ENCODE peak calls at places on chromosome 11, in four cellular contexts. Z is K562, T is HepG2, Y is WTC11. H is an unnamed sample.

GRCh38 chr11:12673924-12674570 is at the start of gene TEAD1:
- DNase-seq in Z (peak; percentile 99), T (peak; percentile 84), Y (peak; percentile 98), H (peak; percentile 93)

GRCh38 chr11:72223615-72224586 is 666 bp upstream of the INPPL1 start:
- DNase-seq in Z (peak; percentile 77), T (no peak), Y (peak; percentile 65), H (peak; percentile 66)

GRCh38 chr11:61495801-61496601 is 12.5 kb upstream of the LRRC10B start:
- DNase-seq in Z (no peak), T (no peak), Y (no peak), H (no peak)

GRCh38 chr11:73612601-73613137 is 14.8 kb upstream of the FAM168A start:
- DNase-seq in Z (no peak), T (no peak), Y (no peak), H (no peak)

GRCh38 chr11:96045622-96046456 is 121.9 kb upstream of the MTMR2 start:
- DNase-seq in Z (no peak), T (no peak), Y (peak; percentile 64), H (no peak)

GRCh38 chr11:128610765-128611617 is 23.6 kb upstream of the ETS1 start:
- DNase-seq in Z (no peak), T (no peak), Y (no peak), H (no peak)

GRCh38 chr11:72122607-72123006 is 10.1 kb upstream of the ANAPC15 start:
- DNase-seq in Z (no peak), T (no peak), Y (no peak), H (no peak)

GRCh38 chr11:66267379-66268209 is 845 bp upstream of the RAB1B start:
- DNase-seq in Z (peak; percentile 91), T (peak; percentile 57), Y (peak; percentile 86), H (peak; percentile 86)

GRCh38 chr11:17544181-17544622 is at the start of gene USH1C:
- DNase-seq in Z (peak; percentile 97), T (no peak), Y (peak; percentile 79), H (peak; percentile 91)

GRCh38 chr11:117095301-117096139 is 2.7 kb downstream of the SIK3 start:
- DNase-seq in Z (no peak), T (peak; percentile 82), Y (no peak), H (no peak)

GRCh38 chr11:130599073-130599654 is 150.7 kb downstream of the ADAMTS15 start:
- DNase-seq in Z (no peak), T (no peak), Y (no peak), H (no peak)

GRCh38 chr11:44693654-44694119 is 33.1 kb upstream of the TSPAN18 start:
- DNase-seq in Z (no peak), T (no peak), Y (no peak), H (no peak)

GRCh38 chr11:47466701-47467250 is 17.8 kb upstream of the RAPSN start:
- DNase-seq in Z (no peak), T (no peak), Y (no peak), H (no peak)

GRCh38 chr11:58471892-58472291 is 29.9 kb upstream of the OR5B12 start:
- DNase-seq in Z (no peak), T (no peak), Y (no peak), H (no peak)

GRCh38 chr11:83220279-83220678 is 26.8 kb downstream of the ANKRD42 start:
- DNase-seq in Z (no peak), T (no peak), Y (no peak), H (no peak)

GRCh38 chr11:94673353-94673752 is 94.8 kb upstream of the AMOTL1 start:
- DNase-seq in Z (no peak), T (no peak), Y (no peak), H (no peak)

GRCh38 chr11:3934658-3935057 is 79.2 kb downstream of the STIM1 start:
- DNase-seq in Z (no peak), T (no peak), Y (no peak), H (no peak)

GRCh38 chr11:131677832-131678470 is 307.5 kb downstream of the NTM start:
- DNase-seq in Z (no peak), T (no peak), Y (no peak), H (no peak)

DNA sequence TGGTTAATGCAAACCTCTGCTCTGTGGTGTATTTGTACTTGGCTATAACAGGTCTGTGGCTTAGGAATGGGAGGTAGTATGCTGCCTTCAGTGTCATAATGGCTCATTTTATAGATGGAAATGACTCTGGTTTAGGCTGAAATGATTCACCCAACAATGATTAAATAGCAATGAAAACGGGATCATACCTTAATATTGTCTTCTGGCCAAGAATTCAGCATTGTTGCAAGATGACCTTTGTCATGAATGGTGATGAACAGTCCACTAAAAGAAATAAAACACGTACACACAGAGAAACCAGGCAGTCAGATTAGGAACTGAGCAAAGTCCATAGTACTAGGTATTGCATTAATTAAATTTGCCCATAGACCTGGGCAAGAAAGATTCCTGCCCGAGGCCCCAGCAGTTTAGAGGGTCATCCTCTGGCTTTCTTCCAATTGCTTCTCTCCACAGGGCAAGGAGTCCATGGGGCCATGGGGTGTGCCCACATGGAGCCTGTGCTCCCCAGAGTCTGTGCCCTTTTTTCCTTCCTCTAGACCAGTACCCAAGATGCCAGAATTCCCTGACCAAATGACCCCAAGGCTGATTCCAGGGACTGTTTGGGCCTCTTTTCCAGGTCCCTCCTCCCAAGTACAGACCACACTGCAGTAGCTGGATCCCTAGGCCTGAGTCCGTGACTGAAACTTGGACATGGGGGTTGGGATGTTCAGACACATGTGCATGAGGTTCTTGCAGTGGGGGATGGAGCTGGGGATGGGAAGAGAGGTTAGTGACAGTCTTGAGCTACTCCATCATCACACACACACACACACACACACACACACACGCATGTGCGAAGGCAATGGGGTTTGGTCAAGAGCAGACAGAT is 134.2 kb downstream of the CCDC81 start:
- DNase-seq in Z (no peak), T (peak; percentile 66), Y (no peak), H (no peak)
- TF ChIP-seq ELF4 in Z (no peak), T (no peak), Y (no peak), H (no peak)

DNA sequence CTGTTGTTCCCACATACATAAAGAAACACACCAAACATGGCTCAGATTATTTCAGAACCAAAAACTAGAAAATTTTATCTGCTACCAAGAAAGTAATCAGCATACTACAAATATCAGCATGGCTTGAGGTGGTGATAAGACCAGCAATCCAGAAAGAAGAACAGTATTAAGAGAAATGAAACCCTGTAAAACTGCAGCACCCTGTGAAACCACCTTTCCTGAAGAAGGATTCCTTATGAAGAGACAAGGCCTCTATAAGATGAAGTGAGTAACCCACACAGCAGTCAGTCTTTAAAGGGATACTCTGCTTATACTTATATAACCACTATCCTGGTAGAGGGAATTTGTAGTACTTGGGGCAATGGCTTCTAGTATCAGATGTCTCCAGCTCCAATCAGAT is 49.9 kb downstream of the RSF1 start:
- DNase-seq in Z (no peak), T (no peak), Y (no peak), H (no peak)
- TF ChIP-seq ELF4 in Z (no peak), T (no peak), Y (no peak), H (no peak)

DNA sequence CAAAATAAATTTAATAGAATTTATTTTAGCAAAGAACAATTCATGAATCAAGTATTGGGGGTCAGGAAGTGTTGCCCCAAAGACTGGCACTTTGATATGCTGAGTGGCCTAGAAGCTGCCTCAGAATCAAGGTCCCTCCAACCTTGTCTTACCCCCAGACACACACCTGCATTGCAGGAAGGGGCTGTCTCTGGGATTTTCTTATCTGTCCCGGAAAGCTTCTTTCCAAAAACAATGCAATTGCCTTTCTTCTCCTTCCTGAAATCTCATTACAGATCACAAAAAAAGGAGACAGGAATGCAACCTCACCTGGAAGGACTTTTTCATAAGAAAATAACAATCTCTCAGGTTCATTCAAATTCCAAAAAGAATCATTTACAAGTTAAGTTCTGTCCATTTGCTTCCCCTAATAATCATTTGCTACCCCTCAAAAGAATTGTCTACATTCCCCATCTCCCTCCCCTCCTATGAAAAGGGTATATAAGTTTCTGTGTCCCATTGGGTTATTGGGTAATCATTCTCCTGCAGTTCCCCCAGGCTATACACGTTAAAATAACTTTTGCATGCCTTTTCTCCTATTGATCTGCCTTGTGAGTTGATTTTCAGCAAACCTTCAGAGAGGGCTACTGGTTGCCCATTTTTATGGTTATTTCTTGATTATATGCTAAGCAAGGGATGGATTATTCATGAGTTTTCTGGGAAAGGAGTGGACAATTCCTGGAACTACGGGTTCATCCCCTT is 21.3 kb downstream of the OR10A6 start:
- DNase-seq in Z (no peak), T (no peak), Y (no peak), H (no peak)
- TF ChIP-seq ELF4 in Z (no peak), T (no peak), Y (no peak), H (no peak)

DNA sequence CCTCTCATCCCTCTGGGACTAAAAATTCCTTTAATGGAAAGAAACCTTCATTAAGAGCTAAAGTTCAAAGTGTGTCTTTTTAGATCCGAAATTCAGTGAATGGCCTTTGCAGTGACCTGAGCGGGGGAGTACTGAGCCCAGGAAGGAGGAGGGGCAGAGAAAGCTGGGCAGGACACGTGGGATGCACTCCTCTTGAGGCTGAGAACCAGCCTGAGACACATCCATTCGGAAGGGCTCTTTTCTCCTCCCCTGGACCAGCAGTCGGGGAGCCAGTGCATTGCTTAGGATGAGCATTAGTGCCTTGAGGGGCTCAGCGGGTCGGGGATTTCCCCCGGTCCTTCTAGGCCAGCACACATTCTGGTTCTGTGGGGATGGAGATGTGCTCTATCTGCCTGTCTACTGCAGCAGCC is 258.9 kb upstream of the B3GAT1 start:
- DNase-seq in Z (no peak), T (no peak), Y (no peak), H (no peak)
- TF ChIP-seq ELF4 in Z (no peak), T (no peak), Y (no peak), H (no peak)

DNA sequence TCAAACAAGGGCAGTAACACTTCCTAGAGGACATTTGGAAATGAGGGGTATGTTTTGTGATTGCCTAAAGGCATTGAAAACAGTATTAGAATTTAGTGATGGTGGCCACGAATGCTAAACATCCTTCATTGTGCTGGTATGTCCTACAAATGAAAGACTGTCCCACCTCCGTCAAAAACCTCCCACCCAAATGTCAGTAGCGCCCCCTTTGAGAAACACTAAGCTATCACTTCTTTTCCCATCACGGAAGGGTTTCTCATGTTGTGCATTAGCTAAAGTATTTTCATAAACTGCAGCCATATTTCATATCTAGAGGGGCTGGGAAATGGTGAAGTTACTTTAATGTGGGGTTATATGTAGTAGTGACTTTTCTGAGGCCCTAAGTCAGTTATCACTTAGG is 1403.3 kb upstream of the TENM4 start:
- DNase-seq in Z (no peak), T (no peak), Y (no peak), H (no peak)
- TF ChIP-seq ELF4 in Z (no peak), T (no peak), Y (no peak), H (no peak)

GRCh38 chr11:92946707-92947106 is 22.7 kb upstream of the MTNR1B start:
- DNase-seq in Z (no peak), T (no peak), Y (no peak), H (no peak)

GRCh38 chr11:92939305-92939704 is 30.1 kb upstream of the MTNR1B start:
- DNase-seq in Z (no peak), T (no peak), Y (no peak), H (no peak)

DNA sequence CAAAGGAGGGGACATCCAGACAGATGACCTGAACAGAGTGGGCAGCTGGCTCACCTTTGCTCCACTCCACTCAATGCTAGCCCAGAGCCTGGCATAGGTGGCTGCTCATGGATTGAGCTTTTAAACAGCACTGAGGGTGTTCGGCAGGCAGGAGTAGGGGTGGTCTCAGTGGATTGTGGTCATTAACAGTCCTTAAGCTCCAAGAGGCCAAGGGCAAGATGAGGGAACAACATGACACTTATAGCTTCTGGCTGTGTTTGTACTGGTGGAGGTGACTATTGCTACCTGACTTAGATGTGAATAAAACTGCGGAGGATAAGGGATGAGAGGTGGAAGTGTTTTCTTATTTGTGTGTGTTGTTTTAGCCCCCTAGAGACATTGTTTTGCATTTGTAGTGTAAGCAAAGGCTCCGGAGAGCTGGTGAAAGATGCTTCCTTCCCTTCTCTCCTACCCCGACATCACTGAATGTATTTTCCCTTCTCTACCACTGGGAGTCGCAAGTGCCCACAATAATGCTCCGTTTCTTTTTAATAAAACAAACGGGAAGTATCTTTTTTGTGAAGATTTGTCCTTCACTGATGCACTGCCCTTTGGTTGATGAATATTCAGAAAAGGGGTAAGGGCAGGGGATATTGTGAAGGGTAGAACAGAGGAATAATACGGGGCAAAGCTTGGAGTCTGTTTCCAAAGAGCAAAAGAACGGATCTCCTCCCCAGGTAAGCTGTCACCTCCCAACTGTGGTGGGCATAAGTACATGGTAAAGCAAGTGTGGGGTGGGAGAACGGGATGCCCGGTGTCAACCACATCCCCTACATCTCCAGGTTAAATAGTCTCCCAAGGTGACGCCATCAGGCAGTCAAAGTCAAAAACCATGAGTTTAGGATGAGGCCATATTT is 27.5 kb upstream of the MTNR1B start:
- DNase-seq in Z (peak; percentile 45), T (peak; percentile 23), Y (no peak), H (peak; percentile 61)
- TF ChIP-seq ELF4 in Z (no peak), T (no peak), Y (no peak), H (no peak)

H was measured in HEK293T.